ENCODE peak calls at places on chromosomes 13 and 19, in four cellular contexts. A is H1, X is K562, V is HepG2. D is an unnamed sample.

GRCh38 chr13:98033277-98034247 is 80.1 kb downstream of the IPO5 start:
- DNase-seq in X (no peak), A (no peak), V (peak; percentile 85), D (no peak)

GRCh38 chr13:110617326-110618072 is 2.2 kb downstream of the NAXD start:
- DNase-seq in V (peak; percentile 43), A (no peak), X (peak; percentile 27), D (no peak)

GRCh38 chr13:64992314-64992713 is 2237.8 kb downstream of the PCDH9 start:
- DNase-seq in X (no peak), A (no peak), V (no peak), D (no peak)

GRCh38 chr13:51666316-51666715 is 82.1 kb downstream of the WDFY2 start:
- DNase-seq in X (no peak), A (no peak), V (no peak), D (no peak)

GRCh38 chr19:39237200-39238184 is 7.3 kb downstream of the IFNL3 start:
- DNase-seq in A (no peak), X (peak; percentile 78), V (peak; percentile 45), D (peak; percentile 45)

GRCh38 chr13:77053192-77053591 is 26.2 kb upstream of the FBXL3 start:
- DNase-seq in X (no peak), A (no peak), V (no peak), D (no peak)

GRCh38 chr13:109105899-109106298 is 476.5 kb downstream of the MYO16 start:
- DNase-seq in V (no peak), X (no peak), A (no peak), D (no peak)

GRCh38 chr19:8361921-8362793 is 1.8 kb upstream of the ANGPTL4 start:
- DNase-seq in X (no peak), V (peak; percentile 83), A (no peak), D (no peak)

GRCh38 chr13:43783820-43784219 is 3.0 kb downstream of the ENOX1 start:
- DNase-seq in X (no peak), A (no peak), V (no peak), D (no peak)

GRCh38 chr19:17829855-17830566 is 8.7 kb upstream of the INSL3 start:
- DNase-seq in X (peak; percentile 87), A (peak; percentile 88), V (no peak), D (no peak)

GRCh38 chr19:40103600-40103999 is 12.9 kb upstream of the ZNF780A start:
- DNase-seq in V (no peak), X (no peak), A (no peak), D (no peak)

GRCh38 chr13:96119921-96120320 is 30.0 kb downstream of the HS6ST3 start:
- DNase-seq in X (no peak), A (no peak), V (no peak), D (no peak)

GRCh38 chr19:13012390-13012689 is 17.1 kb downstream of the NFIX start:
- DNase-seq in A (no peak), X (no peak), V (no peak), D (no peak)

GRCh38 chr19:21604351-21604926 is 99.0 kb downstream of the ZNF429 start:
- DNase-seq in V (no peak), X (no peak), A (peak; percentile 52), D (no peak)

GRCh38 chr19:35793381-35794165 is 18.2 kb downstream of the ARHGAP33 start:
- DNase-seq in A (no peak), X (no peak), V (no peak), D (no peak)

GRCh38 chr19:18541992-18542935 is 1.1 kb downstream of the FKBP8 start:
- DNase-seq in V (no peak), X (no peak), A (no peak), D (no peak)

GRCh38 chr13:40629678-40630384 is 36.6 kb downstream of the FOXO1 start:
- DNase-seq in V (no peak), A (no peak), X (no peak), D (peak; percentile 64)

GRCh38 chr19:11821474-11821873 is 7.4 kb downstream of the ZNF440 start:
- DNase-seq in X (peak; percentile 29), V (no peak), A (no peak), D (no peak)

GRCh38 chr19:10295305-10295846 is 5.6 kb downstream of the ICAM5 start:
- DNase-seq in X (peak; percentile 42), A (peak; percentile 74), V (no peak), D (no peak)

GRCh38 chr13:98676239-98676638 is 76.2 kb downstream of the SLC15A1 start:
- DNase-seq in X (no peak), A (no peak), V (no peak), D (no peak)

GRCh38 chr13:78976696-78977095 is 317.7 kb upstream of the OBI1 start:
- DNase-seq in A (no peak), V (no peak), X (no peak), D (no peak)

GRCh38 chr13:20054586-20054985 is 96.1 kb downstream of the ZMYM2 start:
- DNase-seq in X (no peak), V (no peak), A (no peak), D (no peak)

GRCh38 chr19:14507704-14508246 is 10.4 kb downstream of the DNAJB1 start:
- DNase-seq in A (no peak), X (no peak), V (peak; percentile 71), D (no peak)

GRCh38 chr13:109840201-109840892 is 54.0 kb upstream of the IRS2 start:
- DNase-seq in A (no peak), X (no peak), V (no peak), D (no peak)

GRCh38 chr13:43846496-43846895 is 33.0 kb downstream of the CCDC122 start:
- DNase-seq in A (no peak), X (no peak), V (no peak), D (no peak)

GRCh38 chr13:46172531-46172991 is 9.4 kb downstream of the LCP1 start:
- DNase-seq in X (no peak), V (no peak), A (no peak), D (no peak)

GRCh38 chr19:54389556-54389955 is 24.8 kb upstream of the LAIR1 start:
- DNase-seq in A (no peak), V (no peak), X (no peak), D (no peak)

GRCh38 chr19:54388803-54389144 is 24.0 kb upstream of the LAIR1 start:
- DNase-seq in V (no peak), A (no peak), X (no peak), D (no peak)

GRCh38 chr19:54390942-54391577 is 24.2 kb upstream of the TTYH1 start:
- DNase-seq in A (peak; percentile 77), X (peak; percentile 49), V (peak; percentile 70), D (no peak)

GRCh38 chr19:54391589-54392061 is 23.6 kb upstream of the TTYH1 start:
- DNase-seq in V (peak; percentile 21), X (no peak), A (peak; percentile 50), D (no peak)

GRCh38 chr19:54388001-54388802 is 23.5 kb upstream of the LAIR1 start:
- DNase-seq in A (no peak), V (no peak), X (no peak), D (no peak)
- TF ChIP-seq CBX5 in A (no peak), V (no peak), X (no peak), D (no peak)

GRCh38 chr19:55385749-55386514 is at the start of gene RPL28:
- DNase-seq in V (peak; percentile 96), A (peak; percentile 99), X (peak; percentile 88), D (peak; percentile 93)

GRCh38 chr19:55383789-55384575 is at the start of gene TMEM238:
- DNase-seq in V (no peak), A (peak; percentile 72), X (peak; percentile 74), D (no peak)

GRCh38 chr19:55385236-55385748 is 440 bp upstream of the RPL28 start:
- DNase-seq in X (peak; percentile 79), V (peak; percentile 92), A (peak; percentile 98), D (peak; percentile 88)

GRCh38 chr19:55383279-55383788 is 758 bp downstream of the TMEM238 start:
- DNase-seq in V (no peak), X (no peak), A (no peak), D (no peak)

DNA sequence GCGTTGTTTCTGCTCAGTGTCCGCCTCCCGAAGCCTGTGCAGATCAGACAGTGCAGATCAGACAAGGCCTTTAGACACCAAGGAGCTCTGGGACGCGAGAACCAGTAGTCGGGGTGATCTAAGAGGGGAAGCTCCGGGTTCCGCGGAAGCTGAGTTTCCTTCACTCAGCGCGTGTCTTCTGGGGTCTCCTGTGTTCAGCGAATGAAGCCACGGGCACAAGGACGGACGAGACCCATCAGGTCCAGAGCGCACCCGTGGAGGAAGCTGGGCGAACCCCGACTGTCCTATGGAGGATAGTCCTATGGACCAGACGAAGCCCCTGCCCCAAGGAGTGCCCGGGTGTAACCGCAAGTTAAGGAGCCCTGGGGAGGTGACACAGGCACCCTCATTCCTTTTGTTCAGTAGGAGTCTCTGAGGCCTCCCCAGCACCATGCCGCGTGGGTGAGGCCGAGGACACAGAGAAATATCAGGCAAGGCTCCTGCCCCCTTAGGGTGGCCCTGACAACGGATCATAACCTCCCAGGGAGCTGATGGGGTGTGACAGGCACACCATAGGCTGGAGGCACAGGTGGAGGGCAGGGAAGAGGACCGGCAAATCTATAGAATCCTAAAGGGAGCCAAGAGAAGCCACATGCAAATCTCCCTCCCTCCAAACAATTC is 614 bp upstream of the TMEM238 start:
- DNase-seq in X (no peak), A (peak; percentile 73), V (no peak), D (no peak)
- TF ChIP-seq CBX5 in X (no peak), A (no peak), V (no peak), D (no peak)

GRCh38 chr13:26721251-26721939 is 39.2 kb downstream of the GPR12 start:
- DNase-seq in A (no peak), V (no peak), X (no peak), D (no peak)
- TF ChIP-seq CBX5 in A (no peak), V (no peak), X (no peak), D (no peak)

GRCh38 chr13:113924184-113924583 is 49.7 kb downstream of the C13orf46 start:
- DNase-seq in X (no peak), A (no peak), V (no peak), D (no peak)
- TF ChIP-seq CBX5 in X (no peak), A (no peak), V (no peak), D (no peak)